ENCODE peak calls at places on chromosomes 11 and 22, in eight cellular contexts. X is cardiac muscle cell, O is heart right ventricle, S is stomach, D is breast epithelium, L is heart left ventricle, H is HCT116, B is PC-3. I is an unnamed sample.

GRCh38 chr22:32999039-32999861 is 58.9 kb downstream of the SYN3 start:
- DNase-seq in D (no peak), H (no peak), S (no peak), X (no peak), L (no peak), B (no peak), O (no peak), I (no peak)

GRCh38 chr11:83569134-83569805 is 283.1 kb upstream of the CCDC90B start:
- DNase-seq in O (no peak), X (no peak), L (no peak), S (no peak), D (no peak), H (no peak), B (no peak), I (no peak)

GRCh38 chr11:119538748-119539147 is 115.8 kb upstream of the THY1 start:
- DNase-seq in H (no peak), S (no peak), L (no peak), B (no peak), O (no peak), D (no peak), X (no peak), I (no peak)

GRCh38 chr11:34324466-34324865 is 33.3 kb downstream of the ABTB2 start:
- DNase-seq in B (no peak), D (no peak), S (no peak), O (no peak), L (no peak), X (no peak), H (no peak), I (no peak)

GRCh38 chr22:49136041-49136815 is 691.4 kb downstream of the BRD1 start:
- DNase-seq in H (no peak), L (no peak), S (no peak), D (no peak), B (no peak), X (no peak), O (no peak), I (no peak)

GRCh38 chr11:90243534-90243933 is 20.7 kb upstream of the CHORDC1 start:
- DNase-seq in X (no peak), H (no peak), O (no peak), S (no peak), D (no peak), L (no peak), B (no peak), I (no peak)

GRCh38 chr11:10909141-10909883 is 51.5 kb upstream of the ZBED5 start:
- DNase-seq in H (no peak), B (peak; percentile 39), L (no peak), D (no peak), X (no peak), O (no peak), S (no peak), I (no peak)

GRCh38 chr11:46240371-46240770 is 37.1 kb upstream of the CREB3L1 start:
- DNase-seq in D (no peak), O (no peak), S (no peak), L (no peak), X (no peak), H (no peak), B (no peak), I (no peak)

GRCh38 chr11:46698597-46698996 is 1.8 kb downstream of the ARHGAP1 start:
- DNase-seq in B (no peak), O (no peak), X (no peak), D (no peak), L (no peak), H (no peak), S (no peak), I (no peak)

GRCh38 chr22:29320546-29320945 is 5.0 kb upstream of the RASL10A start:
- DNase-seq in B (no peak), X (no peak), L (no peak), S (no peak), O (no peak), D (no peak), H (no peak), I (no peak)

GRCh38 chr22:44676441-44677298 is 25.3 kb upstream of the PRR5 start:
- DNase-seq in S (peak; percentile 50), D (no peak), X (peak; percentile 18), H (no peak), B (no peak), O (no peak), L (no peak), I (peak; percentile 83)

GRCh38 chr11:2778630-2779498 is 79.1 kb upstream of the KCNQ1OT1 start:
- DNase-seq in D (peak; percentile 67), B (peak; percentile 33), L (peak; percentile 80), X (peak; percentile 95), H (no peak), O (peak; percentile 76), S (peak; percentile 93), I (no peak)

GRCh38 chr11:65719887-65720236 is 736 bp downstream of the RNASEH2C start:
- DNase-seq in O (no peak), D (no peak), H (no peak), X (no peak), S (no peak), B (peak; percentile 55), L (no peak), I (peak; percentile 49)

GRCh38 chr11:69388210-69388609 is 93.3 kb upstream of the LINC01488 start:
- DNase-seq in H (no peak), B (no peak), X (no peak), O (no peak), D (no peak), L (no peak), S (no peak), I (no peak)

GRCh38 chr22:45966320-45966891 is 10.6 kb downstream of the WNT7B start:
- DNase-seq in H (no peak), B (no peak), D (no peak), O (no peak), X (no peak), S (no peak), L (no peak), I (no peak)

DNA sequence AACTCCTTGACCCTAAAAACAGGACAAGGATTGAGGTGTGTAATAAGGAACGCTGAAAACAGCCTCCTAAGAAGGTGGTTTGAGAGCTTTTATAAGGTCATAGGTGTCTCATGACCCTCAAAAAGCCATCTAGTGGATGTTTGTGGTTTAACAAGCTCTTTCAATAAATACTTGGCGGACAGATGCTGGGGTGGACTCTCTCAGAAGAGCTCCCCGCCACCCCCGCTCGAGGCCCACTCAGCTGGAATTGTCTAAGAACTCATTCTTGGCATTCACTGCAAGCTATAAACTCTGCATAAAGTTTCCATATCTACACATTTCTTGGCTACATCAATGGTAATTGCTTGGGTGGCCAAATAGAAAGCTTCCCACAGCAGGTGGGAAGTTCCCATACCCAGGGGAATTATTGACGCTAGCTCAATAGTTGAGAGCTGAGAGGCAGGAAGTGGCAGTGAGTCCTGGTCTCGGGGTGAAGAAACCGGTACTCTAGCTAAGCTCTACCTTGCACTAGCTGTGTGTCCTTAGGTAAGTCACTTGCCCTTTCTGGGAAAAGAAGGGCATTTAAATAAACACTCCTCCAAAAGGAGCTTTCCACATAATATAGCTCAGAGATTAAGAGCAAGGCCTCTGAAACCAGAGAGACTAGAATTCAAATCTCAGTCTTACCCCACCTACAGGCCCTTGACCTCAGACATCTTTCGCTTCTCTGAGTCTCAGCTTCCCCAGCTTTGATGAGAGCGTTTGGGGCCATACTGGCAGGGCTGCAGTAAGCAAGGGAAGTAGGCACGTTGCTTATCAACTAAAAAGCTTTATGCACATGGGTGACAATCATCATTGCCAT is 6.4 kb downstream of the MS4A15 start:
- DNase-seq in B (peak; percentile 51), S (no peak), X (peak; percentile 47), O (no peak), H (peak; percentile 7), D (no peak), L (no peak), I (no peak)
- TF ChIP-seq CTCF in B (peak; percentile 61), S (no peak), X (peak; percentile 34), O (peak; percentile 7), H (peak; percentile 59), D (no peak), L (no peak), I (peak; percentile 47)

DNA sequence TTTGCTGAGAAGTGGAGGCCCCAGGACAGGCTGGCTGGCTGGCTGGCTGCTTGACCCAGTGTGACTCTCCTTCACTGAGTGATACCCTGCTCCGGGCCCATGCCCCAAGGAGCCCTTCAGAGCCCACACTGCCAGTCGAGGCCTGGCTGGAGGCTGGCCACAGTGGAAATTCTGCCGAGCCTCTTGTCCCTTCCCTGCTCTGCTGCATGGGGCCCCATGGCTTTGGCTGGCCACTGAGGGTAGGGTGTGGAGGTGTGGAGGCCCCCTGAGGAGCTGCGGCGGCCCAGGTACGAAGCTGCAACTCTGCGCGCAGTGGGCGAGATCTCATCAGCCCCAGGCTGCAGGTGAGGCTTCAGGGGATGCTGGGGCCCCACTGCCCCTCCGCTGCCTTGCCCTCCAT is 33.4 kb upstream of the HMOX1 start:
- DNase-seq in X (no peak), B (no peak), O (no peak), S (no peak), D (no peak), L (no peak), H (no peak), I (no peak)
- H3K4me1 ChIP-seq in X (peaks cover 10% of the 10 kb centered on the region), B (peaks cover 11% of the 10 kb centered on the region), O (peaks cover 24% of the 10 kb centered on the region), S (peaks cover 22% of the 10 kb centered on the region), D (peaks cover 8% of the 10 kb centered on the region), L (peaks cover 8% of the 10 kb centered on the region), H (peaks cover 2% of the 10 kb centered on the region), I (peaks cover 10% of the 10 kb centered on the region)

GRCh38 chr11:833114-833791 is 501 bp downstream of the CD151 start:
- DNase-seq in L (peak; percentile 77), O (no peak), X (peak; percentile 73), B (no peak), D (no peak), H (no peak), S (peak; percentile 69), I (peak; percentile 74)

GRCh38 chr11:834371-835316 is 1.9 kb downstream of the CD151 start:
- DNase-seq in B (peak; percentile 94), X (no peak), D (peak; percentile 88), S (peak; percentile 80), L (peak; percentile 86), H (peak; percentile 72), O (peak; percentile 84), I (no peak)

GRCh38 chr11:832529-833113 is at the start of gene CD151:
- DNase-seq in S (peak; percentile 73), D (no peak), L (peak; percentile 64), B (peak; percentile 60), H (no peak), X (peak; percentile 79), O (no peak), I (no peak)

GRCh38 chr11:831951-832528 is 712 bp upstream of the CD151 start:
- DNase-seq in B (no peak), H (no peak), D (no peak), L (no peak), O (no peak), S (no peak), X (no peak), I (no peak)

DNA sequence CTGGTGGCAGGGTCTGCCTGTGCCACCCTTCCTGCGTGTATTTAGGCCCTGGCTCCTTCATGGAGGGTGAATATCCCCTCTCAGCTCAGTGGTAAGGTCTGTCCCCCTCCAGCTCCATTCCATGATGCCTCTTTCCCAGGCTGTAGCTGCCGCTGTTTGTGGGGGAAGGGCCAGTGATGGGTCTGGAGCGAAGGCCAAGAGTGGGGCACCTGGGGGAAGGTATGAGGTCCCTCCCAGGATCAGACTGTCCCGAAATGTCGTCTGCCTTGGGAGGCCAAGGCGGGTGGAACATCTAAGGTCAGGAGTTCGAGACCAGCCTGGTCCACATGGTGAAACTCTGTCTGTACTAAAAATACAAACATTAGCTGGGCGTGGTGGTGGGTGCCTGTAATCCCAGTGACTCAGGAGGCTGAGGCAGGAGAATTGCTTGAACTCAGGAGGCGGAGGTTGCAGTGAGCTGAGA is 1.1 kb downstream of the CD151 start:
- DNase-seq in H (no peak), X (no peak), L (no peak), D (no peak), O (no peak), B (peak; percentile 18), S (peak; percentile 43), I (no peak)
- H3K4me3 ChIP-seq in H (peak overlapping the region; percentile 90), X (peak overlapping the region; percentile 65), L (peak overlapping the region; percentile 95), D (peak overlapping the region; percentile 79), O (peak overlapping the region; percentile 86), B (peak overlapping the region; percentile 73), S (peak overlapping the region; percentile 73), I (peak overlapping the region; percentile 81)

GRCh38 chr11:112226062-112226921 is at the start of gene PTS:
- DNase-seq in H (peak; percentile 72), S (peak; percentile 89), D (peak; percentile 81), L (peak; percentile 89), X (peak; percentile 91), O (peak; percentile 87), B (peak; percentile 95), I (peak; percentile 91)
- TF ChIP-seq CTCF in H (no peak), S (no peak), D (no peak), L (no peak), X (no peak), O (no peak), B (no peak), I (no peak)

I was measured in Caco-2.